ENCODE peak calls at places on chromosome 10, in six cellular contexts. I, V, S, Z, A and Q are unnamed samples.

GRCh38 chr10:4390219-4390618 is 435.8 kb upstream of the AKR1E2 start:
- DNase-seq in V (no peak), I (no peak), Z (no peak), S (no peak), A (no peak), Q (no peak)

GRCh38 chr10:102202386-102202785 is 23.7 kb upstream of the ELOVL3 start:
- DNase-seq in I (no peak), S (no peak), A (no peak), V (no peak), Z (no peak), Q (no peak)

GRCh38 chr10:132732518-132732917 is 53.4 kb downstream of the NKX6-2 start:
- DNase-seq in I (no peak), Z (no peak), A (no peak), V (no peak), S (no peak), Q (no peak)

GRCh38 chr10:73096041-73096451 is 620 bp downstream of the P4HA1 start:
- DNase-seq in S (peak), A (peak), Z (no peak), V (peak), I (peak), Q (peak)

GRCh38 chr10:2992401-2993198 is 74.7 kb upstream of the PFKP start:
- DNase-seq in S (no peak), A (no peak), I (no peak), Z (no peak), V (no peak), Q (no peak)

GRCh38 chr10:131822013-131822693 is 78.7 kb upstream of the PPP2R2D start:
- DNase-seq in V (no peak), A (no peak), S (no peak), I (peak), Z (no peak), Q (no peak)

GRCh38 chr10:11178606-11179221 is 161.0 kb downstream of the CELF2 start:
- DNase-seq in S (no peak), V (no peak), I (peak), A (no peak), Z (peak), Q (peak)

GRCh38 chr10:87860156-87860795 is 3.1 kb downstream of the KLLN start:
- DNase-seq in A (peak), S (no peak), Z (no peak), V (peak), I (no peak), Q (peak)

GRCh38 chr10:71266147-71266917 is 52.7 kb upstream of the SLC29A3 start:
- DNase-seq in A (peak), Z (no peak), I (no peak), S (no peak), V (no peak), Q (no peak)

GRCh38 chr10:122152544-122152943 is 118.6 kb upstream of the BTBD16 start:
- DNase-seq in I (no peak), S (no peak), V (peak), Z (no peak), A (peak), Q (no peak)

GRCh38 chr10:47045331-47045861 is 134.2 kb downstream of the PTPN20 start:
- DNase-seq in A (no peak), S (no peak), V (no peak), I (no peak), Z (no peak), Q (no peak)

GRCh38 chr10:114181971-114182370 is 2.8 kb downstream of the TDRD1 start:
- DNase-seq in V (no peak), S (no peak), Z (no peak), I (no peak), A (no peak), Q (no peak)

GRCh38 chr10:35456175-35456574 is 119.9 kb downstream of the CCNY start:
- DNase-seq in S (peak), I (no peak), V (peak), Z (no peak), A (no peak), Q (no peak)

GRCh38 chr10:101087965-101088364 is 26.2 kb downstream of the KAZALD1 start:
- DNase-seq in S (no peak), Z (no peak), V (no peak), A (no peak), I (no peak), Q (no peak)

GRCh38 chr10:100339236-100339635 is 7.8 kb upstream of the SCD start:
- DNase-seq in I (no peak), V (no peak), S (no peak), Z (no peak), A (no peak), Q (peak)